ENCODE peak calls at places on chromosomes 11 and 22, in six cellular contexts. I is GM23248, G is OCI-LY7, D is tibial nerve, S is sigmoid colon, W is colonic mucosa. U is an unnamed sample.
A peak's percentile ranks its signal among the peaks of the same experiment; 100 is the strongest.

GRCh38 chr11:83070878-83071640 is 638 bp downstream of the RAB30 start:
- DNase-seq in I (peak; percentile 53), G (no peak), D (no peak), S (peak; percentile 85), W (peak; percentile 46), U (peak; percentile 71)

GRCh38 chr22:42388130-42388797 is 43.9 kb downstream of the NFAM1 start:
- DNase-seq in I (peak; percentile 25), G (peak; percentile 15), D (no peak), S (no peak), W (no peak), U (no peak)

GRCh38 chr22:31155425-31155824 is 4.6 kb upstream of the RNF185 start:
- DNase-seq in I (peak; percentile 60), G (no peak), D (no peak), S (no peak), W (no peak), U (no peak)

GRCh38 chr22:46598737-46599424 is 21.3 kb upstream of the GRAMD4 start:
- DNase-seq in I (no peak), G (no peak), D (peak; percentile 74), S (no peak), W (no peak), U (no peak)

GRCh38 chr11:77179048-77179447 is 51.0 kb downstream of the MYO7A start:
- DNase-seq in I (no peak), G (no peak), D (no peak), S (no peak), W (no peak), U (no peak)

GRCh38 chr11:70319694-70320093 is 49.2 kb downstream of the PPFIA1 start:
- DNase-seq in I (no peak), G (no peak), D (no peak), S (no peak), W (no peak), U (no peak)

GRCh38 chr22:37196539-37197450 is 8.7 kb upstream of the C1QTNF6 start:
- DNase-seq in I (peak; percentile 94), G (no peak), D (peak; percentile 76), S (peak; percentile 95), W (peak; percentile 93), U (peak; percentile 89)

GRCh38 chr11:72226701-72227100 is 2.1 kb downstream of the INPPL1 start:
- DNase-seq in I (no peak), G (no peak), D (no peak), S (no peak), W (no peak), U (no peak)

GRCh38 chr22:30822216-30823014 is 127.7 kb downstream of the OSBP2 start:
- DNase-seq in I (peak; percentile 54), G (no peak), D (no peak), S (no peak), W (no peak), U (peak; percentile 49)

GRCh38 chr11:82756765-82757650 is 23.3 kb upstream of the FAM181B start:
- DNase-seq in I (no peak), G (peak; percentile 3), D (no peak), S (no peak), W (no peak), U (no peak)

GRCh38 chr11:102662607-102663006 is 37.5 kb upstream of the MMP20 start:
- DNase-seq in I (no peak), G (no peak), D (no peak), S (no peak), W (no peak), U (no peak)

GRCh38 chr11:57480409-57481137 is 20.2 kb downstream of the RTN4RL2 start:
- DNase-seq in I (peak; percentile 74), G (peak; percentile 74), D (peak; percentile 68), S (no peak), W (peak; percentile 89), U (peak; percentile 87)

GRCh38 chr22:50244420-50245213 is at the start of gene TUBGCP6:
- DNase-seq in I (peak; percentile 98), G (peak; percentile 94), D (peak; percentile 91), S (peak; percentile 98), W (peak; percentile 96), U (peak; percentile 98)

GRCh38 chr22:50245214-50246072 is 620 bp upstream of the TUBGCP6 start:
- DNase-seq in I (no peak), G (no peak), D (no peak), S (no peak), W (no peak), U (no peak)

GRCh38 chr22:50247748-50248147 is 2.9 kb upstream of the TUBGCP6 start:
- DNase-seq in I (peak; percentile 48), G (peak; percentile 91), D (no peak), S (no peak), W (peak; percentile 86), U (no peak)

GRCh38 chr22:50248192-50249084 is 2.6 kb downstream of the HDAC10 start:
- DNase-seq in I (no peak), G (no peak), D (no peak), S (no peak), W (no peak), U (no peak)

GRCh38 chr22:50246242-50247175 is 1.7 kb upstream of the TUBGCP6 start:
- DNase-seq in I (no peak), G (no peak), D (no peak), S (no peak), W (no peak), U (no peak)
- H3K4me1 ChIP-seq in I (peaks cover 15% of the 10 kb centered on the region), G (peaks cover 52% of the 10 kb centered on the region), D (no peaks in the 10 kb centered on the region), S (peaks cover 74% of the 10 kb centered on the region), W (peaks cover 43% of the 10 kb centered on the region), U (peaks cover 44% of the 10 kb centered on the region)

DNA sequence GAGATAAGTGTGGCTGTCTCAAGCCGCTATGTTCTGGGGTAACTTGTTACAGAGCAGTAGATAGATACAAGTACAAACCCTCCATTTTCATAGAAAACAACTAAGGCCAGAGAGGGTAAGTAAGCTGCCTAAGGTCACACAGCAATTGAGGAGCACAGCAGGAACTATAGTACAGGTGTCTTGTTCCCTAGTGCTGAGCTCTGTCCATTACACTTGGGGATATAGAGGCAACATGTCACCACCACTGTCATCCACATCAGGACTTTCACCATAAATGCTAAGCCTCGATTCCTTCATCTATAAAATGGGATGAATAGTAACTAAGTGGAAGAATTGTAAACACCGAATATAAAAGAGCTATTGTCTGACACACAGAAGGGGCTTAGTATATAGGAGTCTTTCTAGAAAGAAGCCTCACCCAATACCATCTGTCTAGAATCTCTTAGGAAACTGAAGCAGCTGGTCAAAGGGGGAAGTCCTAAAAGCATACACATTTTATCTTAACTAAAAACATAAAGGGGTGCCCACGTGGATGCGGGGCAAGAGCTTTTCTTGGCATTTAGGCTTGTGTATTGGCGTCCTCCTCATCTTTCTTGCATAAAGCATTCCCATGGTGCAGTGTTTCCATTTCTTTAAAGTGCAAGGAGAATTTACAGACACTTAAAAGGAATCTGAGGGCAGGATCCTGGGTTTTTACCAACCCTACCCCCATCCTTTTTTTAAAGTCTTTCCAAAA is 93.8 kb upstream of the ALX4 start:
- DNase-seq in I (no peak), G (no peak), D (no peak), S (no peak), W (no peak), U (no peak)
- H3K4me1 ChIP-seq in I (no peaks in the 10 kb centered on the region), G (no peaks in the 10 kb centered on the region), D (no peaks in the 10 kb centered on the region), S (no peaks in the 10 kb centered on the region), W (no peaks in the 10 kb centered on the region), U (no peaks in the 10 kb centered on the region)

DNA sequence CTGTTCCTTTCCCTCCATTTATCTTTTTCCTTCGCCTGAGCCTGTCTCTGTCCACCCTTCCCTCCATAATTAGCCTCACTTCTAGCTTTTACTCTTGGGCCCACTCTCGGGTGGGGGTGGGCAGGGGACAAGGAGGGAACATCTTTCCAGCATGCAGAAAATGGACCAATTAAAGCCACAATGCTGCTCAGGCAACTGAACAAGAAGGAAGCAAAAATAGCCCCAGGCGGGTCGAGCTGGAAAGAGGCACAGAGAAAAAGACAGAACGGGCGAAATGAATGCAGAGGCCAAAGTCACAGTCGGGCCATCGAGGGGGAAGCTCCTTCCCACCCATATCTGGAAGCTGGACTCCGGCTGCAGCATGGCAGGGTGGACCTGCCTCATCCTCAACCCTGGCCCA is 58.7 kb upstream of the PRDM11 start:
- DNase-seq in I (no peak), G (no peak), D (no peak), S (no peak), W (no peak), U (no peak)
- H3K4me1 ChIP-seq in I (peaks cover 44% of the 10 kb centered on the region), G (peaks cover 40% of the 10 kb centered on the region), D (no peaks in the 10 kb centered on the region), S (peaks cover 40% of the 10 kb centered on the region), W (no peaks in the 10 kb centered on the region), U (peaks cover 53% of the 10 kb centered on the region)

GRCh38 chr11:118907749-118908106 is 18.0 kb downstream of the BCL9L start:
- DNase-seq in I (no peak), G (no peak), D (no peak), S (no peak), W (no peak), U (peak; percentile 54)
- H3K4me1 ChIP-seq in I (peaks cover 37% of the 10 kb centered on the region), G (peaks cover 51% of the 10 kb centered on the region), D (peaks cover 3% of the 10 kb centered on the region), S (peaks cover 71% of the 10 kb centered on the region), W (peaks cover 26% of the 10 kb centered on the region), U (peaks cover 54% of the 10 kb centered on the region)

DNA sequence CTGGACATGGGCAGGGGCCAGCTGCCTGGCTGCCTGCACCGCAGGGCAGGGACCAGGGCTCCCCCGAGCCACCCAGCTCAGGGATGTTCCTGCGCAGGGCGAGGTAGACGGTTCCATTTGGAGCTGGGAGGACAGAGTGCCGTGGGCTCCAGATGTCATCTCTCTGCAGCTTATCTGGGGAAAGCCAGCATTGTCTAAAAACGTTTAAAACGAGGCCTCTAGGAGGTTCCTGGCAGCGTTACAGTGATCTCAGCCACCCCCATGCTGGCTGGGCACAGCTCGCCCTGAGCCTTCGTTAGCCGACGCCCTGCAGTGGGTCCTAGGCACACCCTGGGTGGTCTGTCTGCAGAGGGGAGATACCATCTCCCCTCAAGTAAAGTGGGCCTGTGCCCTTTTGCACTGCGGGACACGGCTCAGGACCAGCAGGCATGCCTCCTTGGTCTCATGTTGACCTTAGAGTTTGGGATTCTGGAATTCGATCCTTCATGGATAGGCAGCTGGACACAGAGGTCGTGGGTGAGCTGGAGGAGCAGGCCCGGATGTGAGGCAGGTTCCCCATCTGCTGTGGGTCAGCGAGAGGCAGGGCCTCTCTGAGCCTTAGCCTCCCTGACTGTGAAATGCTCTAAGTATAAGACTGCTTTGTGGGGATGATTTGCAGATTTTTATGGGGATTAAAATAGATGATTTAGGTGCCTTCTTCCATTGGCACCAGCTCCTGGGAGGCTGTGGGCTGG is 14.1 kb downstream of the SYNGR1 start:
- DNase-seq in I (peak; percentile 31), G (no peak), D (no peak), S (no peak), W (no peak), U (no peak)
- H3K4me1 ChIP-seq in I (no peaks in the 10 kb centered on the region), G (peaks cover 9% of the 10 kb centered on the region), D (no peaks in the 10 kb centered on the region), S (peaks cover 23% of the 10 kb centered on the region), W (no peaks in the 10 kb centered on the region), U (no peaks in the 10 kb centered on the region)

DNA sequence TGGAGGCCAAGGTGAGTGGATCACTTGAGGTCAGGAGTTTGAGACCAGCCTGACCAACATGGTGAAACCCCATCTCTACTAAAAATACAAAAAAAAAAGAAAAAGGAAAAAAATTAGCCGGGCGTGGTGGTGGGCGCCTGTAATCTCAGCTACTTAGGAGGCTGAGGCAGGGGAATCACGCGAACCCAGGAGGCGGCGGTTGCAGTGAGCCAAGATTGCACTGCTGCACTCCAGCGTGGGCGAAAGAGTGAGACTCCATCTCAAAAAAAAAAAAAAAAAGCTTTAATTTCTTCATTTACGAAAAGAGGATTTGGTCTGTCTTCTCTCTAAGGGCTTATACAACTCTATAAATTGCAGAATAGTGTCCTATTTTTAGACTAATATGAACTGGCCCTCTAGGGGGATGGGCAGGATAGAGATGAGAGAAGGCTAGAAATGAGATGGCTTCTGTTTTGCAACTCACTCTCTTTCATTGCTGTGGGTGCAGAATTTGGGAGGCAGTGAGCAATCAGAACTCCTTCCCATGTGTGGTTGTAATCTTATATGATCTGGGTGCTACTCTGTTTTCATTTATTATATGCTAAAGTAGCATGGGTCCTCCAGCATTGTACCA is 11.3 kb downstream of the MAML2 start:
- DNase-seq in I (peak; percentile 40), G (no peak), D (peak; percentile 49), S (no peak), W (no peak), U (peak; percentile 83)
- H3K4me1 ChIP-seq in I (peaks cover 62% of the 10 kb centered on the region), G (no peaks in the 10 kb centered on the region), D (no peaks in the 10 kb centered on the region), S (peaks cover 45% of the 10 kb centered on the region), W (no peaks in the 10 kb centered on the region), U (peaks cover 63% of the 10 kb centered on the region)

U was measured in upper lobe of right lung.